ENCODE peak calls at places on chromosomes 4 and X, in four cellular contexts. Q is MM.1S; U is NCI-H460; T is activated T-helper 9 cell treated with anti-CD3 and anti-CD28 coated beads, Interleukin-2, amount 50 U/mL, for 16 hours. S is an unnamed sample.

GRCh38 chrX:71178908-71179307 is 34.3 kb downstream of the NLGN3 start:
- DNase-seq in Q (peak), T (peak), U (peak), S (peak)

GRCh38 chr4:26081795-26082498 is 167.9 kb downstream of the SMIM20 start:
- DNase-seq in Q (peak), T (no peak), U (peak), S (no peak)

GRCh38 chr4:152090543-152090942 is 329.7 kb upstream of the GATB start:
- DNase-seq in Q (no peak), U (no peak), T (no peak), S (no peak)

GRCh38 chr4:166422475-166422874 is 549.4 kb downstream of the TLL1 start:
- DNase-seq in T (no peak), U (no peak), Q (no peak), S (no peak)

GRCh38 chrX:39601193-39602085 is 496.3 kb downstream of the BCOR start:
- DNase-seq in U (no peak), Q (no peak), T (no peak), S (no peak)

GRCh38 chr4:153137168-153137567 is 67.1 kb upstream of the TRIM2 start:
- DNase-seq in T (no peak), U (peak), Q (no peak), S (no peak)

GRCh38 chr4:185344743-185345538 is 50.8 kb downstream of the LRP2BP start:
- DNase-seq in U (no peak), T (no peak), Q (peak), S (no peak)

GRCh38 chr4:2761035-2761923 is 5.1 kb upstream of the TNIP2 start:
- DNase-seq in T (no peak), Q (no peak), U (no peak), S (no peak)

GRCh38 chrX:21655901-21656586 is 2.1 kb downstream of the KLHL34 start:
- DNase-seq in T (no peak), U (no peak), Q (no peak), S (no peak)

GRCh38 chr4:112119358-112119783 is 25.9 kb upstream of the FAM241A start:
- DNase-seq in U (no peak), Q (peak), T (no peak), S (peak)

GRCh38 chr4:52836653-52837052 is 25.5 kb upstream of the RASL11B start:
- DNase-seq in Q (no peak), U (no peak), T (no peak), S (no peak)

GRCh38 chr4:156963419-156963818 is 8.2 kb downstream of the PDGFC start:
- DNase-seq in U (no peak), Q (no peak), T (no peak), S (no peak)

GRCh38 chrX:46461653-46462191 is 83.5 kb downstream of the ZNF674 start:
- DNase-seq in U (no peak), T (no peak), Q (peak), S (no peak)

GRCh38 chr4:176309772-176310171 is 10.0 kb upstream of the SPCS3 start:
- DNase-seq in Q (no peak), U (no peak), T (no peak), S (no peak)

GRCh38 chr4:139606600-139607301 is 50.7 kb upstream of the SETD7 start:
- DNase-seq in U (peak), T (no peak), Q (peak), S (no peak)

GRCh38 chr4:186666252-186666651 is 57.4 kb downstream of the FAT1 start:
- DNase-seq in Q (no peak), T (no peak), U (no peak), S (no peak)

GRCh38 chr4:25144870-25145481 is 15.3 kb downstream of the SEPSECS start:
- DNase-seq in U (peak), Q (peak), T (no peak), S (no peak)

GRCh38 chr4:172986114-172986513 is 182.5 kb upstream of the GALNT7 start:
- DNase-seq in T (no peak), U (no peak), Q (peak), S (no peak)

GRCh38 chr4:2413821-2414610 is 4.4 kb downstream of the ZFYVE28 start:
- DNase-seq in Q (peak), T (no peak), U (no peak), S (peak)

GRCh38 chr4:24973471-24974251 is 57.1 kb downstream of the LGI2 start:
- DNase-seq in U (peak), T (no peak), Q (no peak), S (no peak)

GRCh38 chrX:111040377-111041017 is 55.5 kb upstream of the PAK3 start:
- DNase-seq in U (peak), T (no peak), Q (no peak), S (no peak)

S was measured in stimulated activated effector memory CD8-positive, alpha-beta T cell treated with anti-CD3 and anti-CD28 coated beads, Interleukin-12 subunit alpha, Interleukin-12 subunit beta, amount 100 ng/mL, for 72 hours.